ENCODE peak calls at places on chromosomes 11 and 22, in six cellular contexts. One of them, this sample, is unnamed.

GRCh38 chr11:93577291-93577690 is 34.1 kb upstream of the SMCO4 start:
- DNase-seq in cardiac muscle cell: peak
- DNase-seq in WTC11: no peak
- DNase-seq in HFFc6: peak
- DNase-seq in H9: no peak
- DNase-seq in GM03348: peak
- DNase-seq in this sample: no peak

GRCh38 chr22:46881373-46882118 is 119.1 kb downstream of the TBC1D22A start:
- DNase-seq in cardiac muscle cell: no peak
- DNase-seq in WTC11: no peak
- DNase-seq in HFFc6: peak
- DNase-seq in H9: no peak
- DNase-seq in GM03348: peak
- DNase-seq in this sample: no peak

GRCh38 chr11:2737226-2737590 is 37.4 kb upstream of the KCNQ1OT1 start:
- DNase-seq in cardiac muscle cell: no peak
- DNase-seq in WTC11: no peak
- DNase-seq in HFFc6: no peak
- DNase-seq in H9: no peak
- DNase-seq in GM03348: no peak
- DNase-seq in this sample: no peak

GRCh38 chr11:133833899-133834296 is 11.4 kb downstream of the SPATA19 start:
- DNase-seq in cardiac muscle cell: no peak
- DNase-seq in WTC11: no peak
- DNase-seq in HFFc6: no peak
- DNase-seq in H9: no peak
- DNase-seq in GM03348: no peak
- DNase-seq in this sample: no peak

GRCh38 chr11:88480217-88480616 is 142.7 kb upstream of the CTSC start:
- DNase-seq in cardiac muscle cell: peak
- DNase-seq in WTC11: no peak
- DNase-seq in HFFc6: peak
- DNase-seq in H9: no peak
- DNase-seq in GM03348: peak
- DNase-seq in this sample: no peak

GRCh38 chr11:103779054-103779453 is 257.4 kb upstream of the DDI1 start:
- DNase-seq in cardiac muscle cell: no peak
- DNase-seq in WTC11: no peak
- DNase-seq in HFFc6: no peak
- DNase-seq in H9: no peak
- DNase-seq in GM03348: no peak
- DNase-seq in this sample: no peak

GRCh38 chr11:112498701-112499100 is 238.0 kb upstream of the PLET1 start:
- DNase-seq in cardiac muscle cell: no peak
- DNase-seq in WTC11: no peak
- DNase-seq in HFFc6: peak
- DNase-seq in H9: no peak
- DNase-seq in GM03348: no peak
- DNase-seq in this sample: no peak

GRCh38 chr11:121473064-121473777 is 20.5 kb upstream of the SORL1-AS1 start:
- DNase-seq in cardiac muscle cell: peak
- DNase-seq in WTC11: no peak
- DNase-seq in HFFc6: peak
- DNase-seq in H9: no peak
- DNase-seq in GM03348: peak
- DNase-seq in this sample: peak

GRCh38 chr11:109075976-109076375 is 346.0 kb upstream of the C11orf87 start:
- DNase-seq in cardiac muscle cell: peak
- DNase-seq in WTC11: no peak
- DNase-seq in HFFc6: no peak
- DNase-seq in H9: no peak
- DNase-seq in GM03348: peak
- DNase-seq in this sample: no peak

GRCh38 chr11:55707029-55707428 is 45.0 kb downstream of the OR4C6 start:
- DNase-seq in cardiac muscle cell: peak
- DNase-seq in WTC11: no peak
- DNase-seq in HFFc6: peak
- DNase-seq in H9: no peak
- DNase-seq in GM03348: peak
- DNase-seq in this sample: peak

GRCh38 chr11:87740968-87741367 is 434.3 kb downstream of the RAB38 start:
- DNase-seq in cardiac muscle cell: no peak
- DNase-seq in WTC11: no peak
- DNase-seq in HFFc6: no peak
- DNase-seq in H9: no peak
- DNase-seq in GM03348: no peak
- DNase-seq in this sample: no peak

GRCh38 chr11:33063326-33063775 is 24.0 kb downstream of the TCP11L1 start:
- DNase-seq in cardiac muscle cell: peak
- DNase-seq in WTC11: no peak
- DNase-seq in HFFc6: peak
- DNase-seq in H9: no peak
- DNase-seq in GM03348: peak
- DNase-seq in this sample: no peak

GRCh38 chr22:17334054-17334453 is 35.2 kb upstream of the CECR2 start:
- DNase-seq in cardiac muscle cell: no peak
- DNase-seq in WTC11: no peak
- DNase-seq in HFFc6: no peak
- DNase-seq in H9: no peak
- DNase-seq in GM03348: no peak
- DNase-seq in this sample: no peak

GRCh38 chr11:66467756-66468155 is 1.1 kb downstream of the PELI3 start:
- DNase-seq in cardiac muscle cell: peak
- DNase-seq in WTC11: no peak
- DNase-seq in HFFc6: no peak
- DNase-seq in H9: peak
- DNase-seq in GM03348: no peak
- DNase-seq in this sample: no peak

GRCh38 chr11:48081151-48082010 is 101.0 kb downstream of the PTPRJ start:
- DNase-seq in cardiac muscle cell: peak
- DNase-seq in WTC11: no peak
- DNase-seq in HFFc6: peak
- DNase-seq in H9: no peak
- DNase-seq in GM03348: peak
- DNase-seq in this sample: peak

This sample was measured in midbrain.